ENCODE peak calls at places on chromosomes 5 and 9, in seven cellular contexts. P is lower leg skin; S is HFF-Myc; O is cardiac muscle cell; H is hepatocyte; N is foreskin fibroblast; I is CD8-positive, alpha-beta T cell. K is an unnamed sample.

GRCh38 chr5:15794117-15794985 is 294.4 kb downstream of the FBXL7 start:
- DNase-seq in P (no peak), S (no peak), O (peak), H (peak), N (peak), I (no peak), K (no peak)

GRCh38 chr5:99104538-99105132 is 175.8 kb upstream of the CHD1 start:
- DNase-seq in P (no peak), S (peak), O (peak), H (peak), N (peak), I (no peak), K (no peak)

GRCh38 chr5:168916852-168917251 is 337.7 kb upstream of the PANK3 start:
- DNase-seq in P (no peak), S (no peak), O (peak), H (no peak), N (peak), I (no peak), K (no peak)

GRCh38 chr5:166551384-166551783 is 1740.1 kb upstream of the WWC1 start:
- DNase-seq in P (no peak), S (no peak), O (peak), H (no peak), N (no peak), I (no peak), K (no peak)

GRCh38 chr9:84140535-84141101 is 160.0 kb downstream of the RMI1 start:
- DNase-seq in P (no peak), S (no peak), O (peak), H (peak), N (peak), I (no peak), K (no peak)

GRCh38 chr5:145739824-145740223 is 95.3 kb downstream of the PRELID2 start:
- DNase-seq in P (no peak), S (no peak), O (no peak), H (no peak), N (no peak), I (no peak), K (no peak)

GRCh38 chr9:93125331-93125894 is 8.6 kb downstream of the NINJ1 start:
- DNase-seq in P (no peak), S (no peak), O (no peak), H (no peak), N (no peak), I (no peak), K (no peak)

GRCh38 chr5:126888180-126888579 is 111.2 kb downstream of the LMNB1 start:
- DNase-seq in P (no peak), S (no peak), O (no peak), H (no peak), N (no peak), I (no peak), K (no peak)

GRCh38 chr5:102528600-102528999 is 29.8 kb upstream of the SLCO6A1 start:
- DNase-seq in P (no peak), S (no peak), O (peak), H (no peak), N (no peak), I (no peak), K (no peak)

GRCh38 chr5:34412769-34413168 is 243.4 kb upstream of the RAI14 start:
- DNase-seq in P (no peak), S (no peak), O (no peak), H (no peak), N (peak), I (no peak), K (no peak)

GRCh38 chr9:127397722-127398647 is 1.0 kb downstream of the SLC2A8 start:
- DNase-seq in P (no peak), S (no peak), O (peak), H (peak), N (peak), I (no peak), K (peak)

GRCh38 chr9:98708933-98709911 is at the start of gene GABBR2:
- DNase-seq in P (no peak), S (no peak), O (no peak), H (peak), N (peak), I (no peak), K (peak)

GRCh38 chr5:72799721-72800120 is 16.7 kb upstream of the TNPO1 start:
- DNase-seq in P (no peak), S (no peak), O (no peak), H (no peak), N (no peak), I (no peak), K (no peak)

GRCh38 chr5:96408841-96409458 is 24.1 kb downstream of the PCSK1 start:
- DNase-seq in P (no peak), S (no peak), O (peak), H (no peak), N (no peak), I (no peak), K (no peak)

GRCh38 chr9:95185931-95186330 is 131.6 kb downstream of the FANCC start:
- DNase-seq in P (no peak), S (no peak), O (no peak), H (no peak), N (no peak), I (no peak), K (no peak)

GRCh38 chr5:32193591-32193990 is 19.5 kb upstream of the GOLPH3 start:
- DNase-seq in P (peak), S (peak), O (peak), H (peak), N (peak), I (no peak), K (peak)

GRCh38 chr5:138616508-138616907 is 41.3 kb upstream of the HSPA9 start:
- DNase-seq in P (no peak), S (no peak), O (no peak), H (no peak), N (no peak), I (no peak), K (no peak)

GRCh38 chr9:98522487-98522886 is 186.2 kb downstream of the GABBR2 start:
- DNase-seq in P (no peak), S (no peak), O (no peak), H (no peak), N (no peak), I (no peak), K (no peak)

GRCh38 chr9:133130721-133131244 is 9.7 kb upstream of the RALGDS start:
- DNase-seq in P (no peak), S (no peak), O (no peak), H (no peak), N (no peak), I (peak), K (no peak)

GRCh38 chr5:142118421-142118686 is 9.8 kb downstream of the NDFIP1 start:
- DNase-seq in P (no peak), S (no peak), O (no peak), H (no peak), N (no peak), I (no peak), K (no peak)

GRCh38 chr5:84242286-84242685 is 142.4 kb downstream of the EDIL3 start:
- DNase-seq in P (no peak), S (no peak), O (peak), H (peak), N (peak), I (no peak), K (no peak)

GRCh38 chr5:123176224-123176937 is 87.3 kb downstream of the PRDM6 start:
- DNase-seq in P (no peak), S (no peak), O (peak), H (no peak), N (peak), I (no peak), K (no peak)

GRCh38 chr5:57302164-57302563 is 128.3 kb downstream of the GPBP1 start:
- DNase-seq in P (no peak), S (peak), O (peak), H (no peak), N (peak), I (no peak), K (no peak)

GRCh38 chr9:121326130-121326838 is 43.8 kb downstream of the STOM start:
- DNase-seq in P (peak), S (no peak), O (peak), H (no peak), N (peak), I (no peak), K (no peak)

GRCh38 chr5:108251350-108251749 is 130.5 kb downstream of the FBXL17 start:
- DNase-seq in P (no peak), S (no peak), O (peak), H (no peak), N (no peak), I (no peak), K (no peak)

GRCh38 chr5:164672931-164673694 is 1167.7 kb downstream of the MAT2B start:
- DNase-seq in P (no peak), S (no peak), O (no peak), H (no peak), N (no peak), I (no peak), K (no peak)

GRCh38 chr5:916441-917293 is 24.0 kb downstream of the TRIP13 start:
- DNase-seq in P (no peak), S (no peak), O (no peak), H (no peak), N (no peak), I (no peak), K (no peak)

GRCh38 chr5:147223951-147224791 is 10.7 kb upstream of the STK32A start:
- DNase-seq in P (no peak), S (peak), O (peak), H (peak), N (peak), I (no peak), K (peak)

GRCh38 chr9:89740722-89741121 is 135.9 kb downstream of the GADD45G start:
- DNase-seq in P (no peak), S (no peak), O (no peak), H (no peak), N (no peak), I (peak), K (no peak)

GRCh38 chr9:137589441-137590122 is 730 bp downstream of the ZMYND19 start:
- DNase-seq in P (no peak), S (no peak), O (peak), H (peak), N (peak), I (no peak), K (no peak)

GRCh38 chr9:137588311-137588710 is 2.0 kb downstream of the ZMYND19 start:
- DNase-seq in P (no peak), S (no peak), O (no peak), H (no peak), N (no peak), I (no peak), K (no peak)

GRCh38 chr9:137583957-137584356 is 5.2 kb upstream of the DPH7 start:
- DNase-seq in P (no peak), S (no peak), O (no peak), H (no peak), N (no peak), I (no peak), K (no peak)

GRCh38 chr9:137588891-137589290 is 1.4 kb downstream of the ZMYND19 start:
- DNase-seq in P (no peak), S (no peak), O (no peak), H (no peak), N (peak), I (no peak), K (no peak)

DNA sequence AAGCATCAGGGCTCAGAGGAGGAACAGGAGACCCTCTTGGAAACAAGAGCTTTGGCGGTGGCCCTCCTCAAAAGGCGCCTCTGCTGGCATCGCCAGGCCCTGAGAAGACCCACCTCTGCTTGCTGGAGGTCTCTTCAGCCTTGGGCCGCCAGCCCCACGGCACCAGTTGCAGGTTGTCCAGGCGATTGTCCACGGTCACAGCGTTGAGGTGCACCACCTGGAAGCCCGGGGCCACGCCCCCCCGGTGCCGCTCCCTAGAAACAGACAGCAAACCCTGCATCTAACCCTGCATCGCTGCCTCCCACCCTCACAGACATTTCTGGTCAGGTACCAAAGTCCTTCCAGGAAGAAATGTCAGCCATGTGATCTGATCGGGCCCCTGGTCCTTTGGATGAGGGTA is 3.5 kb downstream of the ZMYND19 start:
- DNase-seq in P (no peak), S (no peak), O (no peak), H (no peak), N (no peak), I (no peak), K (no peak)
- TF ChIP-seq CTCF in P (no peak), S (no peak), O (no peak), H (no peak), N (no peak), I (no peak), K (no peak)

GRCh38 chr5:79809743-79810142 is 120.1 kb downstream of the CMYA5 start:
- DNase-seq in P (no peak), S (no peak), O (no peak), H (no peak), N (no peak), I (no peak), K (no peak)

GRCh38 chr5:79811081-79811480 is 121.4 kb downstream of the CMYA5 start:
- DNase-seq in P (no peak), S (no peak), O (no peak), H (no peak), N (no peak), I (no peak), K (no peak)

GRCh38 chr5:79802404-79802803 is 112.8 kb downstream of the CMYA5 start:
- DNase-seq in P (no peak), S (no peak), O (no peak), H (no peak), N (no peak), I (no peak), K (no peak)

GRCh38 chr5:79802995-79803394 is 113.4 kb downstream of the CMYA5 start:
- DNase-seq in P (no peak), S (no peak), O (no peak), H (no peak), N (no peak), I (no peak), K (no peak)

GRCh38 chr5:79806741-79807140 is 117.1 kb downstream of the CMYA5 start:
- DNase-seq in P (no peak), S (no peak), O (peak), H (no peak), N (no peak), I (no peak), K (no peak)
- TF ChIP-seq CTCF in P (no peak), S (no peak), O (no peak), H (no peak), N (no peak), I (no peak), K (no peak)

DNA sequence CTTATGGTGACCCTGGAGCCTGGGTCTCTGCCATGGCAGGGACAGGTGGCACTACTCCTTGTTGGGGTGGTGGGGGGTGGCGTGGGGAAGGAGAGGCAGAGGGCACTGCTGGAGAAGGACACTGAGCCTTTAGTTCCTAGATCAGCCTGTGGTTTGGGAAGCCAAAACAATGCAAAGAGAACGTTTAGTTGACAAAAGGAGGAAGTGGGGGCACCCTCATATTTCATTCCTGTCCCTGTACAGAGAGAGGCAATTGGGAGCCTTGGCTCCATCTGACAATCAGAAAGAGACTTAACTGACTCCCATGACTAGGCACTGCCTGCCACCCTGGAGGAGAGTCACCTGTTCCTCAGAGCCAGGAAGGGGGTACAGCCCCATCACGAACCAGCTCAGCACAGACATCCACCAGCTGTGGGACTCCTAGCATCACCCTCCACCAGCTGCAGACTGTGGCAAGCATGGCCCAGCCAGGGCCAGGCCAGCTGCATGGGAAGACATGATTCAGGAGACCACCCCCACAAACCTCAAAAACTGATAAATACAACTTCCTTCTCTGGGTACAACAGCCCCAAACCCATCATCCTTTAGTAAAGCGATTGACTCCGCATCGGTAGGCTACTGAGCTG is 257.5 kb downstream of the HSPA4 start:
- DNase-seq in P (no peak), S (no peak), O (no peak), H (no peak), N (no peak), I (no peak), K (no peak)
- TF ChIP-seq CTCF in P (no peak), S (no peak), O (no peak), H (no peak), N (no peak), I (no peak), K (no peak)

GRCh38 chr5:179820483-179821297 is at the start of gene SQSTM1:
- DNase-seq in P (peak), S (no peak), O (peak), H (peak), N (peak), I (peak), K (peak)

GRCh38 chr5:179822059-179822432 is 1.3 kb downstream of the SQSTM1 start:
- DNase-seq in P (no peak), S (no peak), O (no peak), H (no peak), N (no peak), I (no peak), K (no peak)

GRCh38 chr5:179820127-179820482 is 600 bp upstream of the SQSTM1 start:
- DNase-seq in P (no peak), S (no peak), O (no peak), H (no peak), N (no peak), I (no peak), K (no peak)

GRCh38 chr5:179822444-179822990 is 1.8 kb downstream of the SQSTM1 start:
- DNase-seq in P (no peak), S (no peak), O (no peak), H (no peak), N (no peak), I (no peak), K (no peak)

GRCh38 chr5:179821298-179822058 is 773 bp downstream of the SQSTM1 start:
- DNase-seq in P (peak), S (peak), O (peak), H (peak), N (peak), I (peak), K (peak)
- TF ChIP-seq CTCF in P (no peak), S (no peak), O (no peak), H (no peak), N (no peak), I (no peak), K (peak)

DNA sequence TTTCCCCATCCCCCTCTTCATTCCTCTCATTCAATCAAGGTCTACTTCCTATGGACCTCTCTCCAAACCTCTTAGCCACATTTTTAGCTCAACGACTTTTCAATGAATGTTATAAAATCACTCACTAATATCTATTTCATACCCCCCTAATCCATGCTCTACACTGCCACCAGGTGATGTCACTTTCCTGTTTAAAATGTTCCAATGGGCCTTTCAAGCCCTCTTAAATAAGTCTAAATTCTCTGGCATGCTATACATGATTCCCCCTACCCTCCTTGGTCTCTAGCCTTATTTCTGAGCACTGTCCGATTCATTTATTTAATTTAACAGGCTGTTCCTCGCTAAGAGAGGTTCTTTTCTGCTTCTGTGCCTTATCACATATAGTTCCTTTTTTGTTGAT is 9.3 kb downstream of the ABHD17B start:
- DNase-seq in P (no peak), S (no peak), O (no peak), H (no peak), N (no peak), I (no peak), K (no peak)
- TF ChIP-seq CTCF in P (no peak), S (no peak), O (no peak), H (no peak), N (no peak), I (peak), K (no peak)

DNA sequence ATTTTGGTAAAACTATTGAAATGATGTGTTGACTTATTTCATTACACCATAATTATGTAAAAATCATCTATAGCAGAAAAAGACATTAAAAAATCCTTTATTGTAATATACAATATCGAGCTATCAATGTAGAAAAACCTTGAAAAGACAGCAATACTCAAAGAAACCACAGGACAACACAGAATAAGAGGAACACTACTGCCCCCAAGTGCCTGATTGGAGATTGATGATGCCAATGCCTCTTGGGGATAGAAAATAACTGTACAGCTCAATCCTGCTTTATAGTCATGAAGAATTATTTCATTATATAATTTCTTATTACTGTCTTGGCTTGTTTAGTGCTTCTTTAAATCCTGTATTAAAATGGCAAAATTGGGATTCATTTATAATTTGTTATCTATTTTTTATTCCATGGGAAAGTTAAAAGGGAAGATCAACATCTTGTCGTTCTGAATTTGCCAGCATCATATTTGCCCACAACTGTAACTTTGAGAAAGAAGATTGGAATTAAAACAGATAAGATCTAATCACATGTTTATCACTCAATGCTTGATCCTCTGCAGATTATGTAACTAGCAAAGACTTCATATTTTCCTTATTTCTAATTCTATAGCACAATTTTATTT is 337.5 kb downstream of the CDH9 start:
- DNase-seq in P (no peak), S (no peak), O (no peak), H (peak), N (no peak), I (no peak), K (no peak)
- TF ChIP-seq CTCF in P (no peak), S (no peak), O (no peak), H (peak), N (peak), I (no peak), K (peak)

GRCh38 chr5:171845857-171846785 is 60.5 kb downstream of the SMIM23 start:
- DNase-seq in P (no peak), S (no peak), O (peak), H (peak), N (peak), I (no peak), K (no peak)
- TF ChIP-seq CTCF in P (no peak), S (peak), O (peak), H (peak), N (no peak), I (no peak), K (no peak)

DNA sequence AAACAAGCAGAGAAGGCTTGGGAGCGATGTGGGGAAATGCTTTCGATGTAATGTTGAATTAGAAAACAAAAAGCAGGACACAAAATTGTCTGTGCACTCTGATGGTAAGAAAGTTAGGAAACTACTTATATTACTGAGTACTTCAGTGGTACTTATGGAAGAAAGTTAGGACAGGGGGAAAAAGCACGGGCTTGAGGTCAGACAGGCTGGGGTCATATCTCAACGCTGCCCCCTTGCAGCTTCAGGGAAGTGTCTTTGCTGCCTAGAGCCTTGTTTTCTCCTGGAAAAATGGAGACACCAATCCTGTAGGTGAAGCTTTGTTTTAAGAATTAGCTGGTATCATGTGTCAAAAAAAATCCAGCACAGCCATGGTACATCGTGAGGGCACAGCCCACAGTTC is 23.0 kb downstream of the NEURL1B start:
- DNase-seq in P (no peak), S (no peak), O (no peak), H (no peak), N (no peak), I (no peak), K (no peak)
- TF ChIP-seq CTCF in P (no peak), S (no peak), O (no peak), H (no peak), N (no peak), I (no peak), K (no peak)

GRCh38 chr9:106648799-106649198 is 214.2 kb upstream of the ZNF462 start:
- DNase-seq in P (no peak), S (no peak), O (peak), H (peak), N (peak), I (no peak), K (no peak)
- TF ChIP-seq CTCF in P (no peak), S (no peak), O (peak), H (peak), N (no peak), I (no peak), K (no peak)

K was measured in dorsolateral prefrontal cortex.